ENCODE peak calls at places on chromosomes 7 and 10, in seven cellular contexts. One of them, this sample, is unnamed.

GRCh38 chr10:95792874-95793285 is 36.9 kb downstream of the ENTPD1 start:
- DNase-seq in psoas muscle: no peak
- DNase-seq in lower leg skin: no peak
- DNase-seq in HFF-Myc: no peak
- DNase-seq in epithelial cell of esophagus: no peak
- DNase-seq in choroid plexus epithelial cell: peak; percentile 92
- DNase-seq in tibial nerve: peak; percentile 38
- DNase-seq in this sample: peak; percentile 88

GRCh38 chr7:141551773-141552162 is 558 bp downstream of the AGK start:
- DNase-seq in psoas muscle: no peak
- DNase-seq in lower leg skin: no peak
- DNase-seq in HFF-Myc: no peak
- DNase-seq in epithelial cell of esophagus: no peak
- DNase-seq in choroid plexus epithelial cell: no peak
- DNase-seq in tibial nerve: no peak
- DNase-seq in this sample: peak; percentile 26

GRCh38 chr10:29636178-29636577 is 1.4 kb upstream of the SVIL start:
- DNase-seq in psoas muscle: no peak
- DNase-seq in lower leg skin: no peak
- DNase-seq in HFF-Myc: peak; percentile 54
- DNase-seq in epithelial cell of esophagus: peak; percentile 54
- DNase-seq in choroid plexus epithelial cell: peak; percentile 87
- DNase-seq in tibial nerve: no peak
- DNase-seq in this sample: peak; percentile 74

GRCh38 chr7:135385209-135385608 is 124.7 kb downstream of the CNOT4 start:
- DNase-seq in psoas muscle: peak; percentile 46
- DNase-seq in lower leg skin: no peak
- DNase-seq in HFF-Myc: no peak
- DNase-seq in epithelial cell of esophagus: peak; percentile 42
- DNase-seq in choroid plexus epithelial cell: peak; percentile 89
- DNase-seq in tibial nerve: peak; percentile 10
- DNase-seq in this sample: peak; percentile 54

GRCh38 chr7:116212859-116213258 is 2.5 kb downstream of the TES start:
- DNase-seq in psoas muscle: no peak
- DNase-seq in lower leg skin: no peak
- DNase-seq in HFF-Myc: no peak
- DNase-seq in epithelial cell of esophagus: no peak
- DNase-seq in choroid plexus epithelial cell: peak; percentile 67
- DNase-seq in tibial nerve: no peak
- DNase-seq in this sample: peak; percentile 63

GRCh38 chr10:69014171-69014570 is 25.6 kb downstream of the KIFBP start:
- DNase-seq in psoas muscle: no peak
- DNase-seq in lower leg skin: no peak
- DNase-seq in HFF-Myc: no peak
- DNase-seq in epithelial cell of esophagus: peak; percentile 89
- DNase-seq in choroid plexus epithelial cell: peak; percentile 66
- DNase-seq in tibial nerve: no peak
- DNase-seq in this sample: peak; percentile 83

GRCh38 chr10:87560495-87561222 is 56.0 kb downstream of the MINPP1 start:
- DNase-seq in psoas muscle: no peak
- DNase-seq in lower leg skin: no peak
- DNase-seq in HFF-Myc: no peak
- DNase-seq in epithelial cell of esophagus: no peak
- DNase-seq in choroid plexus epithelial cell: no peak
- DNase-seq in tibial nerve: no peak
- DNase-seq in this sample: no peak

GRCh38 chr10:52334595-52334994 is 20.5 kb downstream of the DKK1 start:
- DNase-seq in psoas muscle: no peak
- DNase-seq in lower leg skin: no peak
- DNase-seq in HFF-Myc: no peak
- DNase-seq in epithelial cell of esophagus: peak; percentile 56
- DNase-seq in choroid plexus epithelial cell: peak; percentile 58
- DNase-seq in tibial nerve: no peak
- DNase-seq in this sample: no peak

GRCh38 chr7:93558705-93559614 is 15.6 kb downstream of the CALCR start:
- DNase-seq in psoas muscle: no peak
- DNase-seq in lower leg skin: no peak
- DNase-seq in HFF-Myc: no peak
- DNase-seq in epithelial cell of esophagus: peak; percentile 95
- DNase-seq in choroid plexus epithelial cell: peak; percentile 49
- DNase-seq in tibial nerve: no peak
- DNase-seq in this sample: no peak

GRCh38 chr10:31197886-31198285 is 121.1 kb upstream of the ZEB1 start:
- DNase-seq in psoas muscle: no peak
- DNase-seq in lower leg skin: no peak
- DNase-seq in HFF-Myc: no peak
- DNase-seq in epithelial cell of esophagus: peak; percentile 52
- DNase-seq in choroid plexus epithelial cell: no peak
- DNase-seq in tibial nerve: no peak
- DNase-seq in this sample: peak; percentile 53

GRCh38 chr10:628386-629045 is 61.0 kb downstream of the DIP2C start:
- DNase-seq in psoas muscle: no peak
- DNase-seq in lower leg skin: no peak
- DNase-seq in HFF-Myc: no peak
- DNase-seq in epithelial cell of esophagus: no peak
- DNase-seq in choroid plexus epithelial cell: no peak
- DNase-seq in tibial nerve: no peak
- DNase-seq in this sample: no peak

GRCh38 chr7:128874140-128875031 is 11.7 kb downstream of the ATP6V1F start:
- DNase-seq in psoas muscle: peak; percentile 80
- DNase-seq in lower leg skin: no peak
- DNase-seq in HFF-Myc: no peak
- DNase-seq in epithelial cell of esophagus: no peak
- DNase-seq in choroid plexus epithelial cell: no peak
- DNase-seq in tibial nerve: no peak
- DNase-seq in this sample: no peak

GRCh38 chr7:22718200-22718711 is 8.7 kb upstream of the IL6 start:
- DNase-seq in psoas muscle: no peak
- DNase-seq in lower leg skin: peak; percentile 4
- DNase-seq in HFF-Myc: no peak
- DNase-seq in epithelial cell of esophagus: peak; percentile 85
- DNase-seq in choroid plexus epithelial cell: peak; percentile 94
- DNase-seq in tibial nerve: no peak
- DNase-seq in this sample: peak; percentile 96

GRCh38 chr7:111392976-111393762 is 169.1 kb downstream of the IMMP2L start:
- DNase-seq in psoas muscle: no peak
- DNase-seq in lower leg skin: no peak
- DNase-seq in HFF-Myc: no peak
- DNase-seq in epithelial cell of esophagus: no peak
- DNase-seq in choroid plexus epithelial cell: peak; percentile 58
- DNase-seq in tibial nerve: no peak
- DNase-seq in this sample: peak; percentile 88

DNA sequence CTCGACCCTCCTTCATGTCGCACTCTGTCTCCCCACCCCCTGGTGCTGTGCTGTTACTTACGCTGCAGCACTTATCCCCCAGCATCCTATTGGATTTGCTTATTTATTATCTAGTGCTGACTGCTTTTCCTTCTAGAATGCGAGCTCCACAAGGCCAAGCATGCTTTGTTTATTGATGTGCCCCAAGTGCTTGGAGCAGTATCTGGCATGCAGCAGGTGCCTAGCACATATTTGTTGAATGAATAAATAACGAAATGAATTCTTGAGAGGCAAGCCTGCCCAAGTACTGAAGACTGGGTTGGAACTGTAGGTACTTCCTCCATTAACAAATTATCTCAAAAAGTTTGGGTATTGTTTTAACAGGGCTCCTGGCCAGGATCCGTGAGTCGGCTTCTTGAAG is 24.8 kb upstream of the ZNF32 start:
- DNase-seq in psoas muscle: no peak
- DNase-seq in lower leg skin: peak; percentile 32
- DNase-seq in HFF-Myc: no peak
- DNase-seq in epithelial cell of esophagus: no peak
- DNase-seq in choroid plexus epithelial cell: no peak
- DNase-seq in tibial nerve: no peak
- DNase-seq in this sample: peak; percentile 36
- H3K4me3 ChIP-seq in psoas muscle: no peak overlapping the region
- H3K4me3 ChIP-seq in lower leg skin: no peak overlapping the region
- H3K4me3 ChIP-seq in HFF-Myc: no peak overlapping the region
- H3K4me3 ChIP-seq in epithelial cell of esophagus: no peak overlapping the region
- H3K4me3 ChIP-seq in choroid plexus epithelial cell: no peak overlapping the region
- H3K4me3 ChIP-seq in tibial nerve: no peak overlapping the region
- H3K4me3 ChIP-seq in this sample: no peak overlapping the region

GRCh38 chr7:7681191-7681935 is 37.0 kb downstream of the RPA3 start:
- DNase-seq in psoas muscle: no peak
- DNase-seq in lower leg skin: no peak
- DNase-seq in HFF-Myc: no peak
- DNase-seq in epithelial cell of esophagus: peak; percentile 77
- DNase-seq in choroid plexus epithelial cell: peak; percentile 85
- DNase-seq in tibial nerve: peak; percentile 92
- DNase-seq in this sample: peak; percentile 83

GRCh38 chr7:7672545-7673239 is 32.1 kb downstream of the UMAD1 start:
- DNase-seq in psoas muscle: no peak
- DNase-seq in lower leg skin: no peak
- DNase-seq in HFF-Myc: no peak
- DNase-seq in epithelial cell of esophagus: no peak
- DNase-seq in choroid plexus epithelial cell: no peak
- DNase-seq in tibial nerve: no peak
- DNase-seq in this sample: no peak

GRCh38 chr7:7670490-7670889 is 29.9 kb downstream of the UMAD1 start:
- DNase-seq in psoas muscle: no peak
- DNase-seq in lower leg skin: no peak
- DNase-seq in HFF-Myc: no peak
- DNase-seq in epithelial cell of esophagus: no peak
- DNase-seq in choroid plexus epithelial cell: no peak
- DNase-seq in tibial nerve: no peak
- DNase-seq in this sample: no peak

GRCh38 chr7:7673240-7673550 is 32.6 kb downstream of the UMAD1 start:
- DNase-seq in psoas muscle: no peak
- DNase-seq in lower leg skin: no peak
- DNase-seq in HFF-Myc: no peak
- DNase-seq in epithelial cell of esophagus: no peak
- DNase-seq in choroid plexus epithelial cell: no peak
- DNase-seq in tibial nerve: no peak
- DNase-seq in this sample: no peak

DNA sequence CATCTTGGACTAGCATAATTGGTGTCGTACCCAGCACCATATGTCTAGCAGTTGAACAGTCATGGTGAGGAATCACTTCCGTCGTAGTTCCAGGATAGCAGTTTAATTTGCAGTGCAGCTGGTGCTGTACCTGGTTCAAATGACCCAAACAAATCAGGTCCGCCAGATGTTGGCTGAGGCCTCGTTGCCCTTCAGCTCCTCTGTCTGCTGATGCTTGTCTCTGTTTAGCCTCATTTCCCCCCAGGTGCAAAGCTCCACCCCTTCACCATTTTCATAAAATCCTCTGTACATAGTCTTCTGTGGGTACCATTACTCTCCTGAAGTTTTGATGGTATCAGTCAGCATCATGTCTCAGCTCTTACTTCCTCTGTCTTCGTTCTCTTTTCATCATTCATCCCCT is 35.1 kb downstream of the UMAD1 start:
- DNase-seq in psoas muscle: no peak
- DNase-seq in lower leg skin: no peak
- DNase-seq in HFF-Myc: no peak
- DNase-seq in epithelial cell of esophagus: no peak
- DNase-seq in choroid plexus epithelial cell: no peak
- DNase-seq in tibial nerve: no peak
- DNase-seq in this sample: no peak
- TF ChIP-seq CTCF in psoas muscle: no peak
- TF ChIP-seq CTCF in lower leg skin: no peak
- TF ChIP-seq CTCF in HFF-Myc: no peak
- TF ChIP-seq CTCF in epithelial cell of esophagus: no peak
- TF ChIP-seq CTCF in choroid plexus epithelial cell: no peak
- TF ChIP-seq CTCF in tibial nerve: no peak
- TF ChIP-seq CTCF in this sample: no peak

DNA sequence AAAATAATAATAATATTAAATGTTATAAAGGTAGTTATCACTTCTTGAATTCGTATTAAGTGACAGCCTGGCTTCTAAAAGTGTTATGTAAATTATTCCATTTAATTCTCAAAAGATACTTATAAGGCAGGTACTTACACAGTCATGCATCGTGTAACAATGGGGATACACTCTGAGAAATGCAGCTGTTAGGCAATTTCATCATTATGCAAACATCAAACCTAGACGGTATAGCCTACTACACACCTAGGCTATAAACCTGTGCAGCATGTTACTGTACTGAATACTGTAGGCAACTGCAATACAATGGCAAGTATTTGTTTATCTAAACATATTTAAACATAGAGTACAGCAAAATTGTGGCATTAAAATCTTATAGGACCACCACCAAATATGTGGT is 1.5 kb downstream of the IFIT1 start:
- DNase-seq in psoas muscle: no peak
- DNase-seq in lower leg skin: no peak
- DNase-seq in HFF-Myc: no peak
- DNase-seq in epithelial cell of esophagus: peak; percentile 50
- DNase-seq in choroid plexus epithelial cell: no peak
- DNase-seq in tibial nerve: no peak
- DNase-seq in this sample: no peak
- H3K4me3 ChIP-seq in psoas muscle: peak overlapping the region; percentile 72
- H3K4me3 ChIP-seq in lower leg skin: no peak overlapping the region
- H3K4me3 ChIP-seq in HFF-Myc: no peak overlapping the region
- H3K4me3 ChIP-seq in epithelial cell of esophagus: no peak overlapping the region
- H3K4me3 ChIP-seq in choroid plexus epithelial cell: peak overlapping the region; percentile 64
- H3K4me3 ChIP-seq in tibial nerve: peak overlapping the region; percentile 41
- H3K4me3 ChIP-seq in this sample: peak overlapping the region; percentile 27

GRCh38 chr10:44385726-44386438 is 985 bp upstream of the CXCL12 start:
- DNase-seq in psoas muscle: no peak
- DNase-seq in lower leg skin: peak; percentile 86
- DNase-seq in HFF-Myc: no peak
- DNase-seq in epithelial cell of esophagus: no peak
- DNase-seq in choroid plexus epithelial cell: no peak
- DNase-seq in tibial nerve: no peak
- DNase-seq in this sample: no peak

GRCh38 chr10:44385423-44385725 is 477 bp upstream of the CXCL12 start:
- DNase-seq in psoas muscle: no peak
- DNase-seq in lower leg skin: peak; percentile 84
- DNase-seq in HFF-Myc: no peak
- DNase-seq in epithelial cell of esophagus: no peak
- DNase-seq in choroid plexus epithelial cell: no peak
- DNase-seq in tibial nerve: no peak
- DNase-seq in this sample: no peak

GRCh38 chr10:44384601-44385422 is at the start of gene CXCL12:
- DNase-seq in psoas muscle: peak; percentile 70
- DNase-seq in lower leg skin: peak; percentile 89
- DNase-seq in HFF-Myc: no peak
- DNase-seq in epithelial cell of esophagus: peak; percentile 2
- DNase-seq in choroid plexus epithelial cell: peak; percentile 39
- DNase-seq in tibial nerve: no peak
- DNase-seq in this sample: peak; percentile 32

GRCh38 chr10:44387853-44388251 is 3.0 kb upstream of the CXCL12 start:
- DNase-seq in psoas muscle: no peak
- DNase-seq in lower leg skin: peak; percentile 70
- DNase-seq in HFF-Myc: no peak
- DNase-seq in epithelial cell of esophagus: no peak
- DNase-seq in choroid plexus epithelial cell: no peak
- DNase-seq in tibial nerve: no peak
- DNase-seq in this sample: no peak

DNA sequence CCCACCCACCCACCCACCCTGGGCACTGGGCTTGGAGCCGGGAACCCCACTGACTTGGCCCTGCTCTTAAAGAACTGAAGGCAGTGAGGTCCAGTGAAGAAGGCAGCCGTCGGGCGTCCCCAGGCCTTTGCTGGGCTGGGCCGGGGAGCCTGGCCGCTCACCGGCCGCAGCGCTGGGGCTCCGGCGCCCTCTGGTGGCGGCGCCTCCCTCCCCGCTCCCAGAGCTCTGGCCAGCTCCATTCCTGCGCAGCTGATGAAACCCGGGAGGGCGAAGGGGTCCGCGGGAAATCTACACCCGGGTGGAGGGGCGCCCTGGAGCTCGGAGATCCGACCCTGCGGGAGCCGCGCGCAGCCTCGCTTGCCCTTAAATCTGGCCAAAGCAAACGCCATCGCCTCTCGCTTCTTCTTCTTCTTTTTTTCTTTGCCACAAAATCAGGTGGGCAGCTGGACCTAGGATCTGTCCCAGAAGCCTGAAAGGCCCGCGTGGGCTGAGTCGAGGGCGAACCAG is 1.7 kb upstream of the CXCL12 start:
- DNase-seq in psoas muscle: peak; percentile 84
- DNase-seq in lower leg skin: peak; percentile 93
- DNase-seq in HFF-Myc: no peak
- DNase-seq in epithelial cell of esophagus: peak; percentile 34
- DNase-seq in choroid plexus epithelial cell: peak; percentile 73
- DNase-seq in tibial nerve: no peak
- DNase-seq in this sample: peak; percentile 70
- TF ChIP-seq CTCF in psoas muscle: peak; percentile 91
- TF ChIP-seq CTCF in lower leg skin: no peak
- TF ChIP-seq CTCF in HFF-Myc: peak; percentile 91
- TF ChIP-seq CTCF in epithelial cell of esophagus: peak; percentile 31
- TF ChIP-seq CTCF in choroid plexus epithelial cell: peak; percentile 74
- TF ChIP-seq CTCF in tibial nerve: peak; percentile 82
- TF ChIP-seq CTCF in this sample: peak; percentile 76